ENCODE peak calls at places on chromosomes 11 and 22, in four cellular contexts. P, M, N and E are unnamed samples.
A peak's percentile ranks its signal among the peaks of the same experiment; 100 is the strongest.

GRCh38 chr22:49789289-49790141 is 38.2 kb downstream of the BRD1 start:
- DNase-seq in P (peak; percentile 70), M (no peak), N (no peak), E (peak; percentile 75)

GRCh38 chr22:38238519-38239051 is 34.2 kb downstream of the TMEM184B start:
- DNase-seq in P (peak; percentile 69), M (peak; percentile 33), N (no peak), E (no peak)

GRCh38 chr11:88484873-88485621 is 147.5 kb upstream of the CTSC start:
- DNase-seq in P (no peak), M (peak; percentile 83), N (peak; percentile 62), E (no peak)

GRCh38 chr11:116707746-116708145 is 65.0 kb downstream of the BUD13 start:
- DNase-seq in P (no peak), M (no peak), N (no peak), E (no peak)

GRCh38 chr11:10155793-10156490 is 138.1 kb downstream of the SBF2 start:
- DNase-seq in P (no peak), M (peak; percentile 15), N (no peak), E (no peak)

GRCh38 chr11:113176561-113176960 is 137.8 kb upstream of the TTC12 start:
- DNase-seq in P (no peak), M (peak; percentile 35), N (no peak), E (no peak)

GRCh38 chr11:2295971-2296912 is 5.5 kb downstream of the C11orf21 start:
- DNase-seq in P (peak; percentile 22), M (no peak), N (no peak), E (no peak)

GRCh38 chr22:29309332-29310064 is 3.0 kb downstream of the GAS2L1 start:
- DNase-seq in P (peak; percentile 81), M (peak; percentile 65), N (peak; percentile 36), E (no peak)

GRCh38 chr11:112226062-112226921 is at the start of gene PTS:
- DNase-seq in P (peak; percentile 93), M (peak; percentile 90), N (peak; percentile 95), E (peak; percentile 94)

GRCh38 chr22:19368876-19369275 is 62.7 kb downstream of the HIRA start:
- DNase-seq in P (no peak), M (no peak), N (no peak), E (no peak)

GRCh38 chr11:44759743-44760476 is 33.1 kb downstream of the TSPAN18 start:
- DNase-seq in P (no peak), M (no peak), N (no peak), E (no peak)

GRCh38 chr11:75476716-75477613 is 44.0 kb upstream of the KLHL35 start:
- DNase-seq in P (peak; percentile 62), M (no peak), N (no peak), E (peak; percentile 86)

GRCh38 chr22:32699686-32700085 is 101.8 kb upstream of the TIMP3 start:
- DNase-seq in P (no peak), M (peak; percentile 76), N (no peak), E (no peak)

GRCh38 chr11:25423436-25424184 is 908.3 kb upstream of the ANO3 start:
- DNase-seq in P (no peak), M (peak; percentile 3), N (no peak), E (no peak)

GRCh38 chr22:47168900-47169800 is 406.7 kb downstream of the TBC1D22A start:
- DNase-seq in P (peak; percentile 23), M (no peak), N (no peak), E (peak; percentile 9)

GRCh38 chr11:3803726-3804510 is 4.4 kb upstream of the PGAP2 start:
- DNase-seq in P (no peak), M (peak; percentile 88), N (no peak), E (no peak)

GRCh38 chr11:88312665-88313064 is 24.9 kb downstream of the CTSC start:
- DNase-seq in P (no peak), M (peak; percentile 15), N (no peak), E (no peak)

GRCh38 chr11:986270-986951 is 50.1 kb downstream of the MUC6 start:
- DNase-seq in P (no peak), M (no peak), N (no peak), E (no peak)

GRCh38 chr11:78929906-78930220 is 355.2 kb upstream of the NARS2 start:
- DNase-seq in P (no peak), M (no peak), N (no peak), E (no peak)

GRCh38 chr11:132099692-132100091 is 729.3 kb downstream of the NTM start:
- DNase-seq in P (no peak), M (no peak), N (peak; percentile 23), E (no peak)

GRCh38 chr11:57515332-57516060 is at the start of gene SLC43A1:
- DNase-seq in P (peak; percentile 70), M (peak; percentile 58), N (peak; percentile 75), E (peak; percentile 62)

GRCh38 chr11:116981216-116981887 is 116.9 kb downstream of the SIK3 start:
- DNase-seq in P (no peak), M (no peak), N (no peak), E (no peak)

GRCh38 chr11:2303627-2304155 is 1.9 kb downstream of the TSPAN32 start:
- DNase-seq in P (peak; percentile 88), M (no peak), N (no peak), E (no peak)

GRCh38 chr11:59923813-59924212 is 14.4 kb upstream of the OOSP1 start:
- DNase-seq in P (no peak), M (no peak), N (no peak), E (no peak)

GRCh38 chr11:112881461-112881860 is 79.8 kb upstream of the NCAM1 start:
- DNase-seq in P (peak; percentile 88), M (peak; percentile 59), N (no peak), E (peak; percentile 71)

GRCh38 chr22:46078241-46079092 is 71.9 kb upstream of the PPARA start:
- DNase-seq in P (peak; percentile 89), M (peak; percentile 86), N (no peak), E (peak; percentile 87)

GRCh38 chr11:26801601-26802000 is 79.7 kb upstream of the SLC5A12 start:
- DNase-seq in P (no peak), M (no peak), N (no peak), E (no peak)

GRCh38 chr11:109939176-109939810 is 153.9 kb upstream of the ZC3H12C start:
- DNase-seq in P (peak; percentile 22), M (peak; percentile 91), N (no peak), E (no peak)

GRCh38 chr11:132111781-132112380 is 741.5 kb downstream of the NTM start:
- DNase-seq in P (no peak), M (peak; percentile 70), N (no peak), E (no peak)

GRCh38 chr11:78828582-78829520 is 254.2 kb upstream of the NARS2 start:
- DNase-seq in P (peak; percentile 37), M (no peak), N (no peak), E (no peak)

GRCh38 chr11:5071815-5072214 is 2.4 kb downstream of the OR52E1 start:
- DNase-seq in P (no peak), M (no peak), N (no peak), E (no peak)

GRCh38 chr11:120883404-120884135 is 140.3 kb upstream of the TBCEL start:
- DNase-seq in P (peak; percentile 63), M (peak; percentile 34), N (no peak), E (peak; percentile 31)

GRCh38 chr11:73612601-73613137 is 14.8 kb upstream of the FAM168A start:
- DNase-seq in P (no peak), M (peak; percentile 25), N (no peak), E (no peak)